ENCODE peak calls at places on chromosomes 4 and X, in five cellular contexts. X is A549, U is K562, Z is IMR-90, F is GM12878. A is an unnamed sample.

GRCh38 chr4:111991163-111991562 is 154.1 kb upstream of the FAM241A start:
- DNase-seq in U (no peak), Z (no peak), X (no peak), F (peak), A (no peak)

GRCh38 chr4:155342142-155342541 is 34.6 kb downstream of the MAP9 start:
- DNase-seq in U (no peak), Z (peak), X (peak), F (no peak), A (no peak)

GRCh38 chrX:22541926-22542325 is 269.2 kb downstream of the CBLL2 start:
- DNase-seq in F (no peak), Z (no peak), U (no peak), X (no peak), A (no peak)

GRCh38 chrX:55056820-55057690 is 17.8 kb upstream of the PAGE2B start:
- DNase-seq in X (no peak), Z (peak), U (no peak), F (no peak), A (no peak)

GRCh38 chrX:122196338-122196737 is 987.7 kb upstream of the GRIA3 start:
- DNase-seq in U (no peak), Z (no peak), X (no peak), F (no peak), A (no peak)

GRCh38 chrX:118211891-118212816 is 95.5 kb upstream of the KLHL13 start:
- DNase-seq in U (no peak), X (no peak), Z (no peak), F (no peak), A (no peak)

GRCh38 chrX:32847921-32848320 is 363.4 kb downstream of the DMD start:
- DNase-seq in X (no peak), Z (no peak), U (no peak), F (no peak), A (no peak)

GRCh38 chr4:165879581-165879980 is 6.5 kb downstream of the TLL1 start:
- DNase-seq in X (no peak), U (no peak), Z (no peak), F (no peak), A (no peak)

GRCh38 chrX:45479835-45480422 is 279.3 kb upstream of the DIPK2B start:
- DNase-seq in U (no peak), Z (peak), F (no peak), X (peak), A (no peak)

GRCh38 chr4:101304916-101305315 is 42.4 kb downstream of the PPP3CA start:
- DNase-seq in X (no peak), F (no peak), U (no peak), Z (peak), A (peak)

GRCh38 chrX:48076343-48076742 is 4.9 kb upstream of the ZNF630 start:
- DNase-seq in F (no peak), U (no peak), X (no peak), Z (no peak), A (no peak)

GRCh38 chr4:114386637-114387233 is 211.9 kb upstream of the UGT8 start:
- DNase-seq in X (peak), Z (peak), F (peak), U (no peak), A (peak)

GRCh38 chr4:181822005-181822375 is 421.2 kb upstream of the TENM3 start:
- DNase-seq in F (no peak), X (no peak), Z (no peak), U (no peak), A (peak)

GRCh38 chr4:52298444-52298843 is 247.3 kb downstream of the SPATA18 start:
- DNase-seq in X (no peak), U (no peak), Z (no peak), F (no peak), A (no peak)

GRCh38 chrX:154378799-154379568 is at the start of gene EMD:
- DNase-seq in Z (peak), F (peak), X (peak), U (peak), A (peak)

GRCh38 chr4:7224001-7224400 is 31.7 kb downstream of the SORCS2 start:
- DNase-seq in Z (no peak), X (no peak), U (no peak), F (no peak), A (no peak)

GRCh38 chr4:898123-898522 is 34.0 kb downstream of the GAK start:
- DNase-seq in Z (no peak), U (no peak), X (no peak), F (no peak), A (no peak)

GRCh38 chr4:132614682-132615081 is 534.4 kb upstream of the PCDH10 start:
- DNase-seq in U (peak), X (no peak), Z (peak), F (no peak), A (no peak)
- TF ChIP-seq CTCF in U (no peak), X (no peak), Z (peak), F (no peak), A (peak)

GRCh38 chr4:21198683-21199082 is 498.4 kb downstream of the PACRGL start:
- DNase-seq in X (no peak), Z (no peak), U (no peak), F (no peak), A (no peak)
- TF ChIP-seq RAD21 in X (no peak), Z (no peak), U (no peak), F (no peak), A (no peak)

DNA sequence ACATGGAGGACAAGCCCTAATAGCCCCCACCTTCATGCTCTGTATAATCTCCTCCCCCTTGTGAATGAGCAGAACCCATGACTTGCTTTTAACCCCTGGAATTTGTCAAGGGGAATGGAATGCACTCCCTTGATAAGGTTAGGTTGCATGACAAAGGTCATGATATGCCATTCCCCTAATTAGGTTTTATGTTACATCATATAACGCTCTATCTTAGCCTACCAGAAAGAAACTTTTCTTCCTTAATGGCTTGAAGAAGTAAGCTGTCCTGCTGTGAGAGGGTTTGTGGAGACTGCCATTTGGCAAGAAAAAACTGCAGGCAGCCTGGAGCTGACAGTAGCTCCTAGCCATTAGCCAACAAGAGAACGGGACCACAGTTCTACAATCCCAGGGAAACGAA is 399.8 kb upstream of the MAD2L1 start:
- DNase-seq in X (no peak), F (no peak), Z (no peak), U (no peak), A (no peak)
- TF ChIP-seq RCOR1 in X (no peak), F (no peak), Z (no peak), U (no peak), A (no peak)

DNA sequence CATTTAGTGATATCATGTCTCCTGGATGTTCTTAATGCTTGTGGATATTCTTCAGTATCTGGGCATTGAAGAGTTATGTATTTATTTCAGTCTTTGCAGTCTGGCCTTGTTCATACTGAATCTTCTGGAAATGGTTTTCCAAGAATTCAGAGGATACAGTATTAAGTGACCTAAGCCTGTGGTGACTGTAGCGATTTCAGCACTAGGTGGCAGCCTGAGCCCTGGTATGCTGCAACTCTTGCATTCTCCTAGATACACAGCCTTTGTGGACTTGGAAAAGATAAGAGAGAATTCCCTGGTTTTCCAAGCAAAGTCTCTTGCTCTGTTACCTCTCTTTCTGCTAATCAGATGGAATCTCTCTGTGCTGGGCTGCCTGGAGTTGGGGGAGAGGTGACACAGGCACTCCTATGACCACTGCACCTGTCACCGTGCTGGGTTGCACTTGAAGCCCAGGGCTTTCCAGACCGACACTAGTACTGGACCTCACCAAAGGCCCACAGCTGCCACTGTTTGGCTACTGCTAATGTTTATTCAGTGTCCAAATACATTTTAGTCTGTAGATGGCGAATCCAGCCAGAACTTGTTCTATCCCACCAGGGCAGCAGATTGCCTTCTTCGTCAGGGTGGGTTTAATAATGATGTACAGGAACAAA is 19.3 kb upstream of the SPIN2A start:
- DNase-seq in U (peak), F (no peak), X (peak), Z (peak), A (no peak)
- TF ChIP-seq CTCF in U (peak), F (peak), X (peak), Z (peak), A (peak)